ENCODE peak calls at places on chromosomes 7 and 10, in eight cellular contexts. I is CD8-positive, alpha-beta memory T cell; F is GM06990; X is NT2/D1; D is ovary; U is BE2C; P is H7; Q is IMR-90. Y is an unnamed sample. For H3K36me3, the result is how much of the 10 kb centered on the place peaks cover.

GRCh38 chr7:85554294-85554877 is 367.5 kb upstream of the SEMA3D start:
- DNase-seq in F (peak), P (peak), X (peak), I (no peak), D (no peak), U (peak), Q (peak), Y (peak)

GRCh38 chr7:115122388-115122787 is 200.5 kb downstream of the MDFIC start:
- DNase-seq in X (no peak), Q (no peak), D (no peak), P (no peak), U (no peak), F (no peak), I (no peak), Y (no peak)

GRCh38 chr10:131247873-131248272 is 63.6 kb downstream of the TCERG1L start:
- DNase-seq in U (no peak), I (no peak), X (no peak), F (no peak), D (no peak), P (no peak), Q (no peak), Y (no peak)

GRCh38 chr7:22318376-22318775 is 38.6 kb downstream of the RAPGEF5 start:
- DNase-seq in Q (no peak), U (no peak), P (no peak), D (no peak), F (no peak), I (no peak), X (no peak), Y (no peak)

GRCh38 chr10:8588135-8588534 is 533.6 kb downstream of the GATA3 start:
- DNase-seq in F (no peak), X (no peak), D (no peak), U (no peak), P (peak), I (no peak), Q (no peak), Y (no peak)

GRCh38 chr10:124996854-124997215 is 54.9 kb downstream of the ZRANB1 start:
- DNase-seq in Q (no peak), D (peak), U (no peak), X (no peak), P (peak), I (no peak), F (no peak), Y (no peak)

GRCh38 chr7:68309806-68310205 is 1288.5 kb upstream of the AUTS2 start:
- DNase-seq in P (no peak), D (no peak), I (no peak), U (no peak), F (no peak), Q (no peak), X (no peak), Y (no peak)

GRCh38 chr10:91565241-91565640 is 67.6 kb downstream of the PPP1R3C start:
- DNase-seq in P (no peak), D (no peak), I (no peak), Q (no peak), U (no peak), F (no peak), X (no peak), Y (no peak)

GRCh38 chr10:5530412-5530806 is 5.6 kb downstream of the CALML3 start:
- DNase-seq in U (no peak), I (no peak), D (no peak), P (no peak), Q (no peak), F (no peak), X (no peak), Y (no peak)

GRCh38 chr10:8510471-8510870 is 456.0 kb downstream of the GATA3 start:
- DNase-seq in P (no peak), X (no peak), I (no peak), F (no peak), U (no peak), Q (no peak), D (no peak), Y (no peak)

GRCh38 chr10:45235823-45236222 is 79.6 kb downstream of the OR13A1 start:
- DNase-seq in U (no peak), P (no peak), F (no peak), D (no peak), X (no peak), Q (peak), I (no peak), Y (no peak)

GRCh38 chr7:150451097-150451793 is 815 bp downstream of the GIMAP8 start:
- DNase-seq in I (peak), D (no peak), Q (no peak), U (peak), X (no peak), P (peak), F (peak), Y (no peak)

GRCh38 chr7:85068796-85069195 is 118.1 kb downstream of the SEMA3D start:
- DNase-seq in Q (peak), X (no peak), D (no peak), U (no peak), P (no peak), I (no peak), F (no peak), Y (no peak)

GRCh38 chr7:92179393-92179924 is 517 bp upstream of the LRRD1 start:
- DNase-seq in F (peak), U (no peak), I (no peak), P (peak), D (no peak), Q (peak), X (peak), Y (no peak)

GRCh38 chr10:89236221-89236620 is 15.4 kb downstream of the LIPA start:
- DNase-seq in D (no peak), F (no peak), Q (no peak), U (no peak), P (no peak), X (no peak), I (no peak), Y (no peak)

GRCh38 chr7:22791204-22792158 is 31.2 kb downstream of the TOMM7 start:
- DNase-seq in D (no peak), Q (peak), X (no peak), U (no peak), P (no peak), I (no peak), F (no peak), Y (no peak)

GRCh38 chr7:114937422-114937821 is 15.5 kb downstream of the MDFIC start:
- DNase-seq in Q (no peak), F (no peak), U (no peak), P (no peak), X (no peak), D (no peak), I (no peak), Y (no peak)

GRCh38 chr10:70115948-70116682 is 16.5 kb downstream of the AIFM2 start:
- DNase-seq in Q (peak), D (peak), P (peak), U (peak), X (peak), I (peak), F (no peak), Y (no peak)

GRCh38 chr10:77285529-77286182 is 352.0 kb downstream of the KCNMA1 start:
- DNase-seq in X (no peak), D (no peak), U (no peak), F (no peak), Q (no peak), I (no peak), P (no peak), Y (no peak)

GRCh38 chr10:127715782-127716378 is 21.1 kb upstream of the FOXI2 start:
- DNase-seq in P (no peak), D (no peak), Q (no peak), X (no peak), U (no peak), F (no peak), I (no peak), Y (no peak)

GRCh38 chr7:5362466-5362865 is 61.2 kb downstream of the TNRC18 start:
- DNase-seq in Q (no peak), P (peak), U (no peak), D (no peak), F (no peak), I (no peak), X (no peak), Y (no peak)
- H3K36me3 ChIP-seq in Q (half or more), P (under half), U (under half), D (under half), F (under half), I (under half), X (under half), Y (under half)

DNA sequence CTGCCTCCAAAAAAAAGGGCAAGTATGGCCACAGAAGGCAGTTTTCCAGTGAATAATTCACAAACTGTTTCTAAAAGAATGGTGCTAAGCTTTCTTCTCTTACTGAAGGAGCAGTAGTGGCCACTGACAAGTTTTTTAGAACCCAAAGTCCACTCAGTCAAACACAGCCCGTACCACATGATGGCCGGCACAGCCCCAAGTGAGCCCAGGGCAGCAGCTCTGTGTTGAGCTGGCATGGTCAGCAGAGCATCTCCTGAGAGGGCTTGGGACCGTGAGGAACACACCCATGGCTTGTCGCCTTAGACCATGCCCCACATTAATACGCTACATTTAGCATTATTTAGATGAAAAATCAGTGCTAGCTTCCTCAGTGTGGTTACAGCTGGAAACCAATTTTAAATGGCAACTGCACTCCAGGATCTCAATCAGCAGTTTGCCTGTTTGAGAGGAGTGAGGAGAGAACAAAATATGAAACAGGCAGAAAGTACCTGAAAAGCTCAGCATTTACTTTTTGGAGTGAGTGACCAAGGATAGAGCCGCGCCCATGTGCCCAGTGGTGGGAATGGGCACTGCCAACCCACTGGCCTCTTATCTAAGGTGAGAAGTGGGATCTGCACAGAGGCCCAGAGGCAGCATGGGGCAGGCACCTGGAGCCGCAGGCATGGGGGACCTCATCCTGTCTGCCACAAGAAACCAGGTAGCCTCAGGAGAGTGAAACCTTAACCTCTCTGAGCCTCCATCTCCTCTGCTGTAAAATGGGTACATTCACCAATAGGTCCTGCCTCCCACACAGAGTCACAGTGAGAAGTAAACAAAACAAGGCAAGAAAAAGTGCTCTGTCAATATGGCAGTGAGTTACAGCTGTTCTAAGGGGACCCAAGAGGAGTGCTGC is 17.4 kb downstream of the PSAP start:
- DNase-seq in D (no peak), I (no peak), U (no peak), F (no peak), Q (no peak), P (no peak), X (no peak), Y (no peak)
- H3K36me3 ChIP-seq in D (under half), I (under half), U (half or more), F (under half), Q (under half), P (under half), X (half or more), Y (under half)

GRCh38 chr7:44051611-44052220 is 7.2 kb downstream of the DBNL start:
- DNase-seq in P (no peak), F (no peak), X (no peak), D (no peak), I (no peak), Q (no peak), U (no peak), Y (no peak)
- H3K36me3 ChIP-seq in P (under half), F (under half), X (half or more), D (under half), I (half or more), Q (under half), U (under half), Y (under half)

GRCh38 chr7:148802101-148802493 is 82.0 kb downstream of the EZH2 start:
- DNase-seq in I (no peak), F (no peak), U (no peak), Q (no peak), P (no peak), D (no peak), X (no peak), Y (no peak)
- H3K36me3 ChIP-seq in I (under half), F (under half), U (half or more), Q (half or more), P (under half), D (under half), X (half or more), Y (under half)

GRCh38 chr7:772861-773621 is 46.0 kb upstream of the PRKAR1B start:
- DNase-seq in D (no peak), X (no peak), I (no peak), F (no peak), Q (no peak), U (no peak), P (no peak), Y (no peak)

GRCh38 chr7:774161-775109 is 47.4 kb upstream of the PRKAR1B start:
- DNase-seq in U (peak), X (peak), F (peak), Q (peak), P (peak), D (no peak), I (peak), Y (peak)

GRCh38 chr7:772005-772294 is 44.9 kb upstream of the PRKAR1B start:
- DNase-seq in I (no peak), X (no peak), D (no peak), U (no peak), F (no peak), Q (no peak), P (no peak), Y (no peak)

GRCh38 chr7:772392-772791 is 45.3 kb upstream of the PRKAR1B start:
- DNase-seq in X (no peak), P (no peak), I (no peak), D (no peak), F (no peak), Q (no peak), U (no peak), Y (no peak)

GRCh38 chr7:773622-773915 is 46.5 kb upstream of the PRKAR1B start:
- DNase-seq in X (no peak), Q (no peak), I (no peak), U (no peak), P (no peak), D (no peak), F (no peak), Y (no peak)
- H3K36me3 ChIP-seq in X (half or more), Q (under half), I (under half), U (half or more), P (under half), D (under half), F (under half), Y (under half)

DNA sequence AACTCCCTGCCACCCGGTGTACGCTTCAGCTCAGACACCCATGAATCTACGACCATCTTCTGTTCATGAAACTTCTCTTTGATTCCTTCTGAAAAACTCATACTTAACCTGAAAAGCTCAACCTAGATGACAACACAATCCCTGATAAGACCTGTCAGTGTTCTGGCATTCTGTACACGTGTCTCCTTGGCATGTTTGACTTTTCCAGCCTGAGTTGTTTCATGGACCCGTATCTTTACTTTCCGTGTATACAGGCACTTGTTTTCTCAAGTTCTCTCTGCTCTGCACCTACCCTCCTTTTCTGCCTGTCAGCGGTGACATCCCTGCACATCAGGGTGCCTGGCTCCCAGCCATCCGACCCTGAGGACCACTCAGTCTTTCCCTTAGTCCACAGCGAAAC is 103.3 kb downstream of the LARP4B start:
- DNase-seq in X (no peak), U (no peak), Q (no peak), D (no peak), F (no peak), I (no peak), P (no peak), Y (no peak)
- H3K36me3 ChIP-seq in X (half or more), U (half or more), Q (under half), D (under half), F (under half), I (under half), P (under half), Y (under half)

GRCh38 chr7:75969704-75970498 is 24.5 kb downstream of the TMEM120A start:
- DNase-seq in F (no peak), Q (no peak), D (no peak), I (no peak), U (no peak), P (peak), X (no peak), Y (no peak)

GRCh38 chr7:75968561-75969001 is 25.8 kb downstream of the TMEM120A start:
- DNase-seq in F (no peak), X (no peak), D (peak), U (no peak), P (peak), Q (no peak), I (no peak), Y (no peak)

GRCh38 chr7:75971961-75972763 is 22.2 kb downstream of the TMEM120A start:
- DNase-seq in X (no peak), D (no peak), I (no peak), Q (no peak), F (no peak), P (peak), U (peak), Y (no peak)

GRCh38 chr7:75969182-75969581 is 25.2 kb downstream of the TMEM120A start:
- DNase-seq in I (no peak), D (peak), U (peak), X (no peak), P (peak), F (no peak), Q (no peak), Y (no peak)

GRCh38 chr7:75971309-75971960 is 23.0 kb downstream of the TMEM120A start:
- DNase-seq in X (no peak), I (no peak), F (no peak), U (no peak), D (no peak), P (peak), Q (no peak), Y (no peak)
- H3K36me3 ChIP-seq in X (under half), I (under half), F (under half), U (under half), D (under half), P (under half), Q (under half), Y (under half)

DNA sequence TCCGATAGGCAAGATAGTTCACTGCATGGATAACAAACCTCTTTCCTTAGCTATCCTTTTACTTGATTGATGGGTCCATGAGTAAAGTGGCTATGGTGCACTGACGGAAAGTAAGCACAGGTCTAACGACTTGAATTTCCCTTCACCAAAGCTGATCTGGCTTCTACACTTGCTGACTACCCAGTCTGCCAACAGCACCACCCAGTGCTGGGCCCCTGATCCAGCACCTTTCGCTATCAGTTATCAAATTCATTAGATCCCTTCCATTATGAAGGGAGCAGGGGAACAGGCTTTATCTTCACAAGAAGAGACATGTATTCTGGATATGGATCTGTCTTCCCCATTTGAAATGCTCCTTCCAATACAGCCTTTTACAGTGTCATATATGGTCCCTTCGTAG is 855.9 kb downstream of the GRID1 start:
- DNase-seq in D (no peak), U (no peak), F (no peak), Q (no peak), X (no peak), I (no peak), P (peak), Y (no peak)
- H3K36me3 ChIP-seq in D (under half), U (under half), F (under half), Q (under half), X (under half), I (under half), P (under half), Y (under half)